ENCODE peak calls at places on chromosomes 6 and 20, in nine cellular contexts. One of them, this sample, is unnamed.

GRCh38 chr6:50658561-50658960 is 54.8 kb upstream of the TFAP2D start:
- DNase-seq in sigmoid colon: no peak
- DNase-seq in IMR-90: no peak
- DNase-seq in K562: no peak
- DNase-seq in H1: no peak
- DNase-seq in stomach: no peak
- DNase-seq in endothelial cell of umbilical vein: no peak
- DNase-seq in transverse colon: no peak
- DNase-seq in adrenal gland: no peak
- DNase-seq in this sample: no peak

GRCh38 chr20:13022401-13023170 is 13.8 kb downstream of the SPTLC3 start:
- DNase-seq in sigmoid colon: no peak
- DNase-seq in IMR-90: peak
- DNase-seq in K562: no peak
- DNase-seq in H1: no peak
- DNase-seq in stomach: no peak
- DNase-seq in endothelial cell of umbilical vein: peak
- DNase-seq in transverse colon: no peak
- DNase-seq in adrenal gland: no peak
- DNase-seq in this sample: no peak

GRCh38 chr6:136753624-136754023 is 38.7 kb downstream of the MAP3K5 start:
- DNase-seq in sigmoid colon: no peak
- DNase-seq in IMR-90: no peak
- DNase-seq in K562: no peak
- DNase-seq in H1: no peak
- DNase-seq in stomach: no peak
- DNase-seq in endothelial cell of umbilical vein: no peak
- DNase-seq in transverse colon: peak
- DNase-seq in adrenal gland: no peak
- DNase-seq in this sample: no peak

GRCh38 chr6:19836799-19837510 is at the start of gene ID4:
- DNase-seq in sigmoid colon: peak
- DNase-seq in IMR-90: peak
- DNase-seq in K562: no peak
- DNase-seq in H1: peak
- DNase-seq in stomach: peak
- DNase-seq in endothelial cell of umbilical vein: peak
- DNase-seq in transverse colon: peak
- DNase-seq in adrenal gland: peak
- DNase-seq in this sample: peak

GRCh38 chr20:49386848-49387605 is 95.4 kb downstream of the KCNB1 start:
- DNase-seq in sigmoid colon: peak
- DNase-seq in IMR-90: no peak
- DNase-seq in K562: no peak
- DNase-seq in H1: no peak
- DNase-seq in stomach: no peak
- DNase-seq in endothelial cell of umbilical vein: no peak
- DNase-seq in transverse colon: no peak
- DNase-seq in adrenal gland: no peak
- DNase-seq in this sample: no peak

GRCh38 chr20:51306521-51307358 is 235.8 kb downstream of the NFATC2 start:
- DNase-seq in sigmoid colon: peak
- DNase-seq in IMR-90: peak
- DNase-seq in K562: peak
- DNase-seq in H1: peak
- DNase-seq in stomach: peak
- DNase-seq in endothelial cell of umbilical vein: peak
- DNase-seq in transverse colon: peak
- DNase-seq in adrenal gland: peak
- DNase-seq in this sample: peak

GRCh38 chr6:14475306-14475705 is 357.7 kb downstream of the CD83 start:
- DNase-seq in sigmoid colon: no peak
- DNase-seq in IMR-90: no peak
- DNase-seq in K562: no peak
- DNase-seq in H1: no peak
- DNase-seq in stomach: no peak
- DNase-seq in endothelial cell of umbilical vein: no peak
- DNase-seq in transverse colon: no peak
- DNase-seq in adrenal gland: no peak
- DNase-seq in this sample: no peak

GRCh38 chr6:162625846-162626540 is 101.6 kb downstream of the PRKN start:
- DNase-seq in sigmoid colon: no peak
- DNase-seq in IMR-90: no peak
- DNase-seq in K562: no peak
- DNase-seq in H1: no peak
- DNase-seq in stomach: no peak
- DNase-seq in endothelial cell of umbilical vein: no peak
- DNase-seq in transverse colon: no peak
- DNase-seq in adrenal gland: no peak
- DNase-seq in this sample: no peak

GRCh38 chr6:28922004-28922840 is 1.6 kb downstream of the TRIM27 start:
- DNase-seq in sigmoid colon: no peak
- DNase-seq in IMR-90: peak
- DNase-seq in K562: peak
- DNase-seq in H1: no peak
- DNase-seq in stomach: peak
- DNase-seq in endothelial cell of umbilical vein: no peak
- DNase-seq in transverse colon: peak
- DNase-seq in adrenal gland: no peak
- DNase-seq in this sample: no peak
- H3K27ac ChIP-seq in sigmoid colon: peak
- H3K27ac ChIP-seq in IMR-90: peak
- H3K27ac ChIP-seq in K562: peak
- H3K27ac ChIP-seq in H1: peak
- H3K27ac ChIP-seq in stomach: peak
- H3K27ac ChIP-seq in endothelial cell of umbilical vein: peak
- H3K27ac ChIP-seq in transverse colon: peak
- H3K27ac ChIP-seq in adrenal gland: peak
- H3K27ac ChIP-seq in this sample: peak

GRCh38 chr6:165767228-165767627 is 104.2 kb upstream of the PDE10A start:
- DNase-seq in sigmoid colon: no peak
- DNase-seq in IMR-90: no peak
- DNase-seq in K562: no peak
- DNase-seq in H1: no peak
- DNase-seq in stomach: no peak
- DNase-seq in endothelial cell of umbilical vein: peak
- DNase-seq in transverse colon: no peak
- DNase-seq in adrenal gland: no peak
- DNase-seq in this sample: no peak
- H3K4me3 ChIP-seq in sigmoid colon: no peak
- H3K4me3 ChIP-seq in IMR-90: no peak
- H3K4me3 ChIP-seq in K562: no peak
- H3K4me3 ChIP-seq in H1: no peak
- H3K4me3 ChIP-seq in stomach: no peak
- H3K4me3 ChIP-seq in endothelial cell of umbilical vein: no peak
- H3K4me3 ChIP-seq in transverse colon: no peak
- H3K4me3 ChIP-seq in adrenal gland: no peak
- H3K4me3 ChIP-seq in this sample: no peak

GRCh38 chr6:63635165-63635562 is 438 bp upstream of the PHF3 start:
- DNase-seq in sigmoid colon: no peak
- DNase-seq in IMR-90: no peak
- DNase-seq in K562: no peak
- DNase-seq in H1: no peak
- DNase-seq in stomach: no peak
- DNase-seq in endothelial cell of umbilical vein: no peak
- DNase-seq in transverse colon: no peak
- DNase-seq in adrenal gland: no peak
- DNase-seq in this sample: no peak

GRCh38 chr6:63634630-63635029 is 972 bp upstream of the PHF3 start:
- DNase-seq in sigmoid colon: no peak
- DNase-seq in IMR-90: no peak
- DNase-seq in K562: no peak
- DNase-seq in H1: no peak
- DNase-seq in stomach: no peak
- DNase-seq in endothelial cell of umbilical vein: no peak
- DNase-seq in transverse colon: no peak
- DNase-seq in adrenal gland: no peak
- DNase-seq in this sample: no peak

GRCh38 chr6:63636516-63636968 is 940 bp downstream of the PHF3 start:
- DNase-seq in sigmoid colon: no peak
- DNase-seq in IMR-90: peak
- DNase-seq in K562: peak
- DNase-seq in H1: no peak
- DNase-seq in stomach: peak
- DNase-seq in endothelial cell of umbilical vein: peak
- DNase-seq in transverse colon: peak
- DNase-seq in adrenal gland: peak
- DNase-seq in this sample: peak

GRCh38 chr6:63637865-63638445 is 2.4 kb downstream of the PHF3 start:
- DNase-seq in sigmoid colon: no peak
- DNase-seq in IMR-90: no peak
- DNase-seq in K562: no peak
- DNase-seq in H1: no peak
- DNase-seq in stomach: no peak
- DNase-seq in endothelial cell of umbilical vein: no peak
- DNase-seq in transverse colon: no peak
- DNase-seq in adrenal gland: no peak
- DNase-seq in this sample: no peak

GRCh38 chr6:63635563-63636515 is at the start of gene PHF3:
- DNase-seq in sigmoid colon: peak
- DNase-seq in IMR-90: peak
- DNase-seq in K562: peak
- DNase-seq in H1: peak
- DNase-seq in stomach: peak
- DNase-seq in endothelial cell of umbilical vein: peak
- DNase-seq in transverse colon: peak
- DNase-seq in adrenal gland: peak
- DNase-seq in this sample: peak
- TF ChIP-seq POLR2A in sigmoid colon: peak
- TF ChIP-seq POLR2A in IMR-90: peak
- TF ChIP-seq POLR2A in K562: peak
- TF ChIP-seq POLR2A in H1: peak
- TF ChIP-seq POLR2A in stomach: no peak
- TF ChIP-seq POLR2A in endothelial cell of umbilical vein: peak
- TF ChIP-seq POLR2A in transverse colon: peak
- TF ChIP-seq POLR2A in adrenal gland: peak
- TF ChIP-seq POLR2A in this sample: no peak

DNA sequence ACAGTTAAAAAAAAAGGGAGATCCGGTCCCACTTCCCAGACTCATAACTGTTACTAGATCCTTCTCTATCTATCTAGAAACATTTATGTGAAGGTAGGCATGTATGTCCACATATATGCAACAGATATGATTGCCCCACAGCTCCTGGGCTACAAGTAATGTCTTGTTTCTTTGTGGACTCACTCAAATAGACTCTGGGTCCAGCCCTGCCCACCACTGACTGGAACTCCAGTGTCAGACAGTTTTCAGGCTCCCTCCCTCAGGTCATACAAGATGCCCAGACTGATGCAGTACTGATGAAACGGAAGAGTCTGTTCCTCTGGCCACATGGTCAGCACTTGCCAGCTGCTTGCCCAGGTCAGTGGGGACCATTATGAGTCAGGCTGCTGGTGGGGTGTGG is 30.8 kb upstream of the IER3 start:
- DNase-seq in sigmoid colon: no peak
- DNase-seq in IMR-90: no peak
- DNase-seq in K562: no peak
- DNase-seq in H1: no peak
- DNase-seq in stomach: no peak
- DNase-seq in endothelial cell of umbilical vein: no peak
- DNase-seq in transverse colon: no peak
- DNase-seq in adrenal gland: no peak
- DNase-seq in this sample: no peak
- H3K27ac ChIP-seq in sigmoid colon: no peak
- H3K27ac ChIP-seq in IMR-90: no peak
- H3K27ac ChIP-seq in K562: no peak
- H3K27ac ChIP-seq in H1: no peak
- H3K27ac ChIP-seq in stomach: no peak
- H3K27ac ChIP-seq in endothelial cell of umbilical vein: no peak
- H3K27ac ChIP-seq in transverse colon: no peak
- H3K27ac ChIP-seq in adrenal gland: no peak
- H3K27ac ChIP-seq in this sample: no peak